ENCODE peak calls at places on chromosome 19, in eight cellular contexts. I is body of pancreas; C is iPS DF 6.9; P is psoas muscle; T is CD8-positive, alpha-beta T cell; Q is uterus; L is RWPE1; G is brain microvascular endothelial cell. X is an unnamed sample.

GRCh38 chr19:5880604-5881078 is 10.3 kb upstream of the FUT5 start:
- DNase-seq in I (peak; percentile 54), C (no peak), P (peak; percentile 57), T (no peak), Q (peak; percentile 41), L (peak; percentile 53), G (peak; percentile 56), X (peak; percentile 91)

GRCh38 chr19:45601115-45601514 is 897 bp downstream of the GPR4 start:
- DNase-seq in I (no peak), C (no peak), P (no peak), T (no peak), Q (no peak), L (no peak), G (no peak), X (no peak)

GRCh38 chr19:54172764-54173699 is at the start of gene TMC4:
- DNase-seq in I (peak; percentile 94), C (no peak), P (no peak), T (no peak), Q (no peak), L (peak; percentile 69), G (no peak), X (no peak)

GRCh38 chr19:58555920-58556632 is 1.2 kb upstream of the CHMP2A start:
- DNase-seq in I (no peak), C (no peak), P (no peak), T (no peak), Q (peak; percentile 29), L (no peak), G (no peak), X (no peak)

GRCh38 chr19:54011507-54012211 is 20.2 kb downstream of the CACNG6 start:
- DNase-seq in I (no peak), C (no peak), P (no peak), T (no peak), Q (no peak), L (no peak), G (no peak), X (no peak)

GRCh38 chr19:3656073-3656746 is 29.6 kb upstream of the CACTIN start:
- DNase-seq in I (no peak), C (no peak), P (no peak), T (no peak), Q (no peak), L (peak; percentile 37), G (no peak), X (no peak)

GRCh38 chr19:44552324-44552723 is 22.8 kb upstream of the CEACAM20 start:
- DNase-seq in I (no peak), C (peak; percentile 75), P (no peak), T (no peak), Q (no peak), L (no peak), G (peak; percentile 24), X (peak; percentile 61)

GRCh38 chr19:45008554-45008953 is 7.3 kb downstream of the RELB start:
- DNase-seq in I (no peak), C (no peak), P (no peak), T (no peak), Q (no peak), L (no peak), G (no peak), X (no peak)

GRCh38 chr19:948842-949496 is 23.1 kb downstream of the ARID3A start:
- DNase-seq in I (no peak), C (no peak), P (no peak), T (no peak), Q (no peak), L (no peak), G (no peak), X (no peak)

GRCh38 chr19:19866599-19867248 is 1.0 kb downstream of the ZNF253 start:
- DNase-seq in I (no peak), C (peak; percentile 75), P (no peak), T (peak; percentile 25), Q (no peak), L (peak; percentile 3), G (no peak), X (no peak)

GRCh38 chr19:2686347-2686746 is 16.1 kb downstream of the GNG7 start:
- DNase-seq in I (no peak), C (no peak), P (no peak), T (no peak), Q (no peak), L (no peak), G (no peak), X (no peak)

GRCh38 chr19:7492142-7493055 is 3.6 kb upstream of the PEX11G start:
- DNase-seq in I (no peak), C (no peak), P (no peak), T (no peak), Q (no peak), L (no peak), G (no peak), X (peak; percentile 64)

GRCh38 chr19:16398530-16399241 is 73.1 kb downstream of the EPS15L1 start:
- DNase-seq in I (no peak), C (no peak), P (no peak), T (no peak), Q (no peak), L (no peak), G (no peak), X (peak; percentile 57)

GRCh38 chr19:5679289-5680082 is 830 bp downstream of the MICOS13 start:
- DNase-seq in I (no peak), C (no peak), P (no peak), T (no peak), Q (no peak), L (no peak), G (no peak), X (no peak)

GRCh38 chr19:30046522-30046921 is 104.5 kb downstream of the URI1 start:
- DNase-seq in I (no peak), C (no peak), P (no peak), T (no peak), Q (no peak), L (no peak), G (peak; percentile 15), X (no peak)

GRCh38 chr19:2268480-2268830 is 12.2 kb upstream of the JSRP1 start:
- DNase-seq in I (no peak), C (no peak), P (no peak), T (no peak), Q (no peak), L (no peak), G (no peak), X (no peak)

GRCh38 chr19:17610384-17610783 is 54.9 kb downstream of the COLGALT1 start:
- DNase-seq in I (no peak), C (no peak), P (no peak), T (no peak), Q (no peak), L (peak; percentile 71), G (no peak), X (no peak)

GRCh38 chr19:2529473-2529918 is 53.6 kb downstream of the GADD45B start:
- DNase-seq in I (no peak), C (no peak), P (peak; percentile 67), T (no peak), Q (no peak), L (peak; percentile 88), G (peak; percentile 90), X (peak; percentile 87)

GRCh38 chr19:3665681-3666544 is 34.4 kb downstream of the PIP5K1C start:
- DNase-seq in I (peak; percentile 58), C (no peak), P (peak; percentile 71), T (peak; percentile 70), Q (peak; percentile 67), L (peak; percentile 62), G (no peak), X (peak; percentile 52)

DNA sequence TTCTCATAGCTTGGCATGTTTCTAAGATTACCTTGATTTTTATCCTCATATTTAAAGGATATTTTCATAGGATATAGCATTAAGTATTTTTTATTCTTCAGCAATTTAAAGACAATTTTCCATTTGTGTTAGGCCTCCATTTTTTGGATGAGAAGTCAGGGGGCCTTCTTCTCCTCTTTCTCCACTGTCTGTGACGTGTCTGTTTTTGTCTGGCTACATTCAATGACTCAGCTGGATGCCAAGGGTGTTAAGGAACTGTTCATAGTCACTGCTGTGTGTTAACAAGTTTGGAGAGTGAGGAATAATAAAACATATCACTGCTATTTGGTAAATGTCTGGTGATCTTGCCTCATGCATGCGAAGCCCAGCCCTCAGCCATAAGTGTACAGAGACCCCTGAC is 36.4 kb downstream of the ZNF582 start:
- DNase-seq in I (no peak), C (no peak), P (no peak), T (no peak), Q (no peak), L (no peak), G (no peak), X (no peak)
- H3K27ac ChIP-seq in I (no peak overlapping the region), C (no peak overlapping the region), P (no peak overlapping the region), T (no peak overlapping the region), Q (no peak overlapping the region), L (no peak overlapping the region), G (no peak overlapping the region), X (no peak overlapping the region)

DNA sequence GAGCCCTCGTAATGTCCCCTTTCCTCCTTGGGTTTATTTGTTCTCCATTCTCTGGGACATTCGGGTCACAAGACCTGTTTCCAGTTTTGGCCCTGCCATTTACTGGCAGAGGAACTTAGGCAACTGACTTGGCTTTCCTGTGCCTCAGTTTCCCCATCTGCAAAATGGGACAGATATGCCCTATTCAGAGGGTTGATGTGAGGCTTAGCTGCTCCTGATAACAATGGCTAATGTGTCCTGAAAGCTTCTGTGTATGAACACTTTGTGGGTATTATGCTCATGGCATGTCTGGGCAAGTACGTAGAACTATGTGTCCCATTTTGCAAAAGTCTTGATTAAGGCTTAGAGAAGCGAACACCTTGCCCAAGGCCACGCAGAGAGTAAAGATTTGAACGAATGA is 1.0 kb downstream of the ZNF524 start:
- DNase-seq in I (no peak), C (no peak), P (no peak), T (no peak), Q (no peak), L (no peak), G (no peak), X (no peak)
- H3K27ac ChIP-seq in I (peak overlapping the region; percentile 98), C (no peak overlapping the region), P (peak overlapping the region; percentile 98), T (no peak overlapping the region), Q (peak overlapping the region; percentile 94), L (peak overlapping the region; percentile 98), G (no peak overlapping the region), X (no peak overlapping the region)

GRCh38 chr19:40549007-40549708 is 27.5 kb upstream of the SHKBP1 start:
- DNase-seq in I (peak; percentile 60), C (peak; percentile 82), P (peak; percentile 55), T (peak; percentile 52), Q (peak; percentile 52), L (no peak), G (peak; percentile 14), X (no peak)
- H3K27ac ChIP-seq in I (no peak overlapping the region), C (no peak overlapping the region), P (no peak overlapping the region), T (no peak overlapping the region), Q (no peak overlapping the region), L (no peak overlapping the region), G (no peak overlapping the region), X (no peak overlapping the region)

DNA sequence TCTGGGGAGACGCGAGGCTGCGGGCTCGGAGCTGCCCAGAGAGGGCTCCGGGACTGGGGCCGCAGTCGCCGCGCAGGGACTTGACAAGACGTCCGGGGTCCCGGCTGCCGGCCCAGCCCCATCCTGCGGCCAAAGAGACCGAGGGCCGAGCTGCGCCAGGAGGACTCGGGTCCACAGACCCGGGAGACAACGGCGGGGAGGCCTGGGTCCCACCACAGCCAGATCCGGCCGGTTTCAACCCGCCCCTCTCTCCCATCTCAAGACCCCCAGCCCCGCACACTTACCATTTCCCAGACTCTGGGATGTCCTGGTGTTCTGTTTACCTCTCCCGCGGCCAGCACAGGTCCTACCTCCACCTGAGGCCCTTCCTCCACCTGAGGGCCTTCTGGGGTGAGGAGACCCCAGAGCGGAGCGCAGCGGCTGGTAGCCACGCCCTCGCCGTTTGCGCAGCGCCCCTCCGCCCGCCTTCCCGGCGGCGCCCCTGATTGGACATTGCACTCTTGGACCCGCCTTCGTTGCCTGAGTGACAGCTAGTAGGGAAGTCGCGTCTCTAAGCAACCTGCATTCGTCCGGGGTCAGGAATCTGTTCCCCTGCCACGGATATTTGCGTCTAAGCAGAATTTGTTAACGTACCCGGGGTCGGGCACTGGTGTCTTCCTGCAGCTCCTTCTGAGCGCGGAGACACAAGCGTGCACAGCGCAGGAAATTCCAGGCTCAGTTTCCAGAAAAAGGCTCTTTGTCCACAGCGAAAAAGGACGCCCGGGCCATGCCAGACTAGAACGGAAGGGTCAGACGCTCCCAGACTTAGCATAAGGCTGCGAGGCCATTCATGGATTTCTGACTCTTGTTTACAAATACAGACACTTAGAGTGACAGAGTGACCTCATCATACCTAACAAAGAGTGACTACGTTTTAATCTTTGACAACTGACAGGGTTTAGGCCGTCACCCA is at the start of gene ZNF709:
- DNase-seq in I (peak; percentile 89), C (peak; percentile 84), P (peak; percentile 87), T (peak; percentile 85), Q (peak; percentile 90), L (peak; percentile 92), G (peak; percentile 80), X (peak; percentile 71)
- H3K27ac ChIP-seq in I (peak within 1 kb of the TSS; percentile 59), C (no peak within 1 kb of the TSS), P (peak within 1 kb of the TSS; percentile 69), T (peak within 1 kb of the TSS; percentile 76), Q (peak within 1 kb of the TSS; percentile 68), L (peak within 1 kb of the TSS; percentile 65), G (peak within 1 kb of the TSS; percentile 5), X (peak within 1 kb of the TSS; percentile 9)